ENCODE peak calls at places on chromosomes 7 and 10, in ten cellular contexts. E, X, N, G, R, K, C, T, F and Y are unnamed samples.

GRCh38 chr10:113319450-113319849 is 233.4 kb upstream of the HABP2 start:
- DNase-seq in T (no peak), F (no peak), E (no peak), C (no peak), K (no peak), N (no peak), R (no peak), X (no peak), G (no peak), Y (no peak)

GRCh38 chr7:156986378-156986777 is 24.1 kb downstream of the MNX1 start:
- DNase-seq in K (no peak), C (no peak), E (no peak), R (no peak), F (no peak), G (no peak), N (no peak), X (no peak), T (no peak), Y (no peak)

GRCh38 chr10:78045237-78045636 is 11.6 kb downstream of the RPS24 start:
- DNase-seq in F (no peak), N (no peak), R (no peak), T (no peak), K (no peak), X (no peak), E (no peak), C (no peak), G (no peak), Y (peak)

GRCh38 chr7:45578022-45578421 is 3.9 kb downstream of the ADCY1 start:
- DNase-seq in F (no peak), G (no peak), K (no peak), E (no peak), T (no peak), C (no peak), R (no peak), X (no peak), N (no peak), Y (no peak)

GRCh38 chr7:3787717-3788311 is 486.8 kb downstream of the SDK1 start:
- DNase-seq in F (no peak), E (peak), G (no peak), K (no peak), R (no peak), T (no peak), X (no peak), N (no peak), C (no peak), Y (no peak)

GRCh38 chr10:35353399-35353798 is 17.1 kb downstream of the CCNY start:
- DNase-seq in R (no peak), T (no peak), C (no peak), F (no peak), X (no peak), G (no peak), K (no peak), N (no peak), E (no peak), Y (no peak)

GRCh38 chr7:122770943-122771342 is 68.2 kb upstream of the RNF148 start:
- DNase-seq in E (no peak), R (no peak), N (no peak), K (no peak), C (no peak), T (no peak), F (no peak), X (no peak), G (no peak), Y (no peak)

GRCh38 chr7:150974468-150975391 is 3.4 kb downstream of the KCNH2 start:
- DNase-seq in F (peak), C (peak), G (no peak), E (no peak), N (no peak), R (no peak), X (no peak), T (peak), K (no peak), Y (peak)

GRCh38 chr7:85185355-85186082 is 1.3 kb downstream of the SEMA3D start:
- DNase-seq in E (peak), N (peak), K (peak), R (no peak), T (no peak), F (no peak), C (peak), G (peak), X (peak), Y (peak)

GRCh38 chr10:122087436-122087835 is 98.5 kb downstream of the TACC2 start:
- DNase-seq in R (no peak), C (no peak), N (no peak), G (no peak), X (no peak), K (no peak), E (no peak), F (no peak), T (no peak), Y (no peak)

GRCh38 chr7:111841596-111842209 is 279.4 kb upstream of the IMMP2L start:
- DNase-seq in X (peak), K (no peak), G (no peak), T (no peak), R (peak), N (no peak), E (no peak), C (no peak), F (no peak), Y (no peak)

GRCh38 chr7:151864081-151864480 is 12.8 kb downstream of the PRKAG2 start:
- DNase-seq in N (no peak), G (no peak), T (no peak), K (peak), E (no peak), C (no peak), F (no peak), R (no peak), X (no peak), Y (no peak)

GRCh38 chr7:56051053-56051338 is 248 bp downstream of the PSPH start:
- DNase-seq in T (no peak), G (no peak), K (no peak), C (no peak), F (no peak), E (no peak), X (no peak), N (no peak), R (no peak), Y (no peak)

GRCh38 chr7:43196379-43196778 is 83.9 kb downstream of the HECW1 start:
- DNase-seq in T (no peak), C (no peak), E (no peak), G (no peak), K (no peak), N (no peak), X (peak), R (no peak), F (no peak), Y (no peak)

GRCh38 chr10:131979821-131980270 is 1.9 kb downstream of the BNIP3 start:
- DNase-seq in F (no peak), E (peak), T (no peak), R (no peak), N (peak), K (peak), G (no peak), C (no peak), X (no peak), Y (no peak)

GRCh38 chr10:84317174-84317573 is 11.2 kb upstream of the CCSER2 start:
- DNase-seq in G (no peak), T (no peak), X (no peak), F (no peak), E (no peak), N (no peak), R (no peak), K (no peak), C (no peak), Y (peak)

GRCh38 chr10:43706166-43706565 is 57.5 kb upstream of the ZNF32 start:
- DNase-seq in F (no peak), R (no peak), T (no peak), G (no peak), C (no peak), N (no peak), E (no peak), X (no peak), K (no peak), Y (no peak)

GRCh38 chr10:103911021-103911459 is 6.9 kb downstream of the STN1 start:
- DNase-seq in X (no peak), R (no peak), G (no peak), C (peak), T (peak), K (no peak), E (no peak), N (no peak), F (peak), Y (peak)

GRCh38 chr10:69093933-69094332 is 6.0 kb downstream of the SRGN start:
- DNase-seq in N (peak), K (no peak), C (no peak), E (no peak), T (no peak), R (no peak), X (no peak), G (no peak), F (no peak), Y (no peak)

GRCh38 chr10:15419279-15419874 is 48.3 kb upstream of the FAM171A1 start:
- DNase-seq in N (peak), K (no peak), C (peak), F (no peak), G (peak), E (peak), T (no peak), R (no peak), X (peak), Y (no peak)

GRCh38 chr10:130986828-130987227 is 324.7 kb downstream of the TCERG1L start:
- DNase-seq in F (no peak), X (no peak), N (no peak), R (no peak), E (no peak), G (no peak), T (no peak), C (no peak), K (no peak), Y (no peak)

GRCh38 chr10:90856964-90857634 is 740 bp downstream of the HTR7 start:
- DNase-seq in K (peak), X (no peak), C (no peak), G (no peak), R (no peak), N (peak), E (no peak), T (no peak), F (peak), Y (peak)

GRCh38 chr10:119235381-119235780 is 28.0 kb downstream of the GRK5 start:
- DNase-seq in C (no peak), K (no peak), G (no peak), R (no peak), X (no peak), F (no peak), N (peak), T (no peak), E (no peak), Y (no peak)

GRCh38 chr7:82247814-82248433 is 195.7 kb downstream of the CACNA2D1 start:
- DNase-seq in R (no peak), N (peak), T (no peak), X (no peak), E (no peak), G (no peak), F (no peak), C (no peak), K (no peak), Y (no peak)

GRCh38 chr10:101217450-101218281 is 11.6 kb downstream of the LBX1 start:
- DNase-seq in N (peak), E (no peak), T (no peak), R (no peak), C (no peak), G (peak), X (no peak), K (peak), F (no peak), Y (no peak)

GRCh38 chr10:97117372-97117771 is 68.4 kb downstream of the SLIT1 start:
- DNase-seq in C (no peak), G (no peak), X (no peak), E (no peak), T (no peak), F (no peak), K (no peak), R (no peak), N (peak), Y (no peak)

GRCh38 chr10:61750943-61751471 is 88.3 kb downstream of the CABCOCO1 start:
- DNase-seq in C (peak), K (peak), X (peak), E (peak), T (peak), G (peak), N (peak), F (peak), R (no peak), Y (peak)

DNA sequence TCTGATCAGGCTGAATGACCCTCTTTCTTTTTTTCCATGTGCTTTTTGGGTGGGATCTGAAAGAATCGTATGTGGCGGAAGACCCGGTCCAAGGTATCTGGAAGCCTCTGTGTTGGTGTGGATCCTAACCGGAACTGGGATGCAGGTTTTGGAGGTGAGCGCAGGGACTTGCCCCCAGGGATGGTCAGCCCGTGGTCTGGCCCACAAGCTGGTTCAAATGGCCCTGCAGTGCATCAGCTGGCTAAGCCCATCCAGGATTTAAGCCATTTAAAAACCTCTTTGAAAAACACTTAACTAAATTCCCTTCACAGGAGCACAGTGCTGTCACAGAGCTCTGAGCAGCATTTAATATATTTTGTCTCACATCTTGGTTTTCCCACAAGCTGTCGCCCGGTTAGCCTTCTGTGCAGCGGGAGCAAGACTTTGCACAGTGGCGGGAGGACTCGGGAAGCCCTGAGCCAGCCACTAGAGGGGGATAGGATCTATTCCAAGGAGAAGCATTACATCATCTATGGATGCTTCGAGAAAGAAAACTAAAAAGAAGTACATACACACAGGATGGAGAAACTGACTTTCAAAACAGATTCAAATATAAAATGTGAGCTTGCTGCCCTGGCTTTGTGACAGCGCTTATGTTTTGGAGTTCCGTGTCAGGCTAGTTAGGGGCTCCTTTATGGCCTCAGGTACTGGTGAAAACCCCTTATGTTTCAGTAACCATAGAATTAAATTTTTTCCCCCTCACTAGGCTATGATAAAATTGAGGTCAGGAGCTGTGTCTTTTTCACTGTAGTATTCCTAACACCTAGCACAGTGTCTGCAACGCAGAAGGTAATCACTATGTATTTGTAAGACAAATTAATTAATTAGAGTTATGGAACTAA is 11.3 kb downstream of the CPA2 start:
- DNase-seq in K (peak), G (peak), R (no peak), C (no peak), T (no peak), X (peak), N (peak), F (no peak), E (peak), Y (no peak)
- TF ChIP-seq CTCF in K (peak), G (peak), R (peak), C (no peak), T (no peak), X (peak), N (peak), F (no peak), E (peak), Y (no peak)

DNA sequence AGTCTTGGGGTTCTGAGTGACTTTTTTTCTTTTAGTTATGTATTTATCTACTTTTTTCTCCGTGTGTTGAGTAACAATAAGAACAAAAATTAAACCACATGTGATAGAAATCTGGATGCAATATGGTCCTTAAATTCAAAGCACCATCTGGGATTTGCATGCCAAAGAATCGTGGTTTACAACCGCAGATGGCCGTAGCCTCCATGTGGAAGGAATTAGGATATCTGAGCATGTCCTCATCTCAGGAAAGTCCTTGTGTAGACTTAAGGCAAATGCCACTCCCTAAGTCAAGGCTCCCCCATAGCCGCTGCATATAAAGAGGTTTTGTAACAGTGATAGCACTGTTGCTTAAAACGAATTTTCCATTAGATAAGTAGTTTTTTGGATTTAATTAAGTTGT is 304.0 kb downstream of the ZEB1 start:
- DNase-seq in X (peak), E (no peak), T (no peak), G (no peak), C (no peak), N (peak), R (no peak), K (no peak), F (no peak), Y (no peak)
- TF ChIP-seq CTCF in X (peak), E (peak), T (no peak), G (no peak), C (no peak), N (peak), R (peak), K (no peak), F (no peak), Y (no peak)

DNA sequence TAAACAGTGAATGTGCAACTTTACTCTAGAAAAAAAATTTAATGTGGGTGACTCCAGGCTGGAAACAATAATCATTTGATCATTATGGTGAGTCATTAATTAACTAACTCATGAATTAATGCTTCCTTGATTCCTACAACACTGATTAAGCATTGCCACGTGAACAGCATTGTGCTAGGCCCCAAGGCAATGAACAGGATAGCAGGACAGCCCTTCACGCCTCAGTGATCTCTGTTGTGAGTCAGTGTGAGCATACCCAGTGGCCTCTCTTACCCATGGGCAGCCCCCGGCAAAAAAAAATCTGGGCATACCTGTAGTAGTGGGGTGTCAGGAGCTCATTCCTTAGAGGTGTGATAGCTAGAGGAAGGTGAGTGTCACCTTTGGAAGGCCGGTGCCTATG is 76.0 kb downstream of the DENND2A start:
- DNase-seq in K (no peak), X (no peak), E (no peak), N (no peak), C (no peak), T (no peak), G (no peak), R (no peak), F (no peak), Y (no peak)
- TF ChIP-seq CTCF in K (no peak), X (no peak), E (no peak), N (no peak), C (no peak), T (no peak), G (no peak), R (no peak), F (no peak), Y (no peak)

GRCh38 chr10:6115824-6116350 is 27.1 kb downstream of the RBM17 start:
- DNase-seq in F (no peak), K (no peak), G (no peak), T (no peak), N (no peak), E (no peak), R (no peak), C (no peak), X (no peak), Y (no peak)

GRCh38 chr10:6115411-6115800 is 26.6 kb downstream of the RBM17 start:
- DNase-seq in K (no peak), E (no peak), C (no peak), X (peak), R (no peak), N (no peak), F (no peak), G (no peak), T (no peak), Y (no peak)

GRCh38 chr10:6114299-6114698 is 25.5 kb downstream of the RBM17 start:
- DNase-seq in T (no peak), X (no peak), K (no peak), F (no peak), R (no peak), E (no peak), G (no peak), N (no peak), C (no peak), Y (no peak)

GRCh38 chr10:6116806-6117205 is 28.0 kb downstream of the RBM17 start:
- DNase-seq in X (no peak), E (no peak), G (no peak), T (no peak), K (no peak), R (no peak), F (no peak), C (no peak), N (no peak), Y (no peak)

GRCh38 chr10:6114758-6115410 is 26.1 kb downstream of the RBM17 start:
- DNase-seq in F (no peak), K (no peak), E (peak), G (no peak), R (no peak), C (no peak), N (peak), X (peak), T (no peak), Y (no peak)
- TF ChIP-seq CTCF in F (no peak), K (no peak), E (no peak), G (no peak), R (no peak), C (no peak), N (no peak), X (no peak), T (no peak), Y (no peak)

GRCh38 chr10:71397340-71398212 is 856 bp downstream of the CDH23 start:
- DNase-seq in E (no peak), G (no peak), C (peak), N (no peak), F (no peak), K (peak), T (no peak), R (no peak), X (no peak), Y (no peak)
- TF ChIP-seq CTCF in E (no peak), G (no peak), C (no peak), N (no peak), F (no peak), K (no peak), T (no peak), R (no peak), X (no peak), Y (no peak)

DNA sequence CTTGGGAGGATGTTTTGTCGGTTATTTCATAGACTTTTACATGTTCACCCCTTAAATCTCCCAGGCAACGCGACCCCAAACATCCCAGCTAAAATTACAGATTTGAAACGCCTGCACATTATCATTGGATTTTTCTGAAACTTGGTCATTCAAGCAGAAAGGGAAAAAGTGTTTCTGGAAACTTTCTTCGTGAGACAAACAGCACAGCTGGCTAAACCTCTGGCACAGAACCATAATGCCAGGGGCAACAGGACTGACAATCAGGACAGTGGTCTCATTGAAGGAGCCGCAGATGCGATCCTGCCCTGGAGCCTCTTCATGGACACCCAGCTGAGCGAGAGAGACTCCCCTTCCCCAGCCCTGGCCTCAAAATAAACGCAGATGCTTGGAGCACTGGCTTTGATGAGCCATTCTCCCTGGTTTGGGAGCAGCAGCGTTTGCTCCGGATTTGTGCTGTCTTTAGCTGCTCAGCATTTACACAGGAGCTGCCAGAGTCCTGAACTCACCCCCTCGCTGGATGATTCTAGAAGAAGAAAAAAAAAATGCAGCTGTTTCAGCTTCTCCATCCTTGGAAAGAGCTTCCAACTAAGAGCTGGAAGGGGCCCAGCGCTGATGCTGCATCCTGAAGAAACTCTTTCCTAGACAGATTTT is 30.0 kb downstream of the AFAP1L2 start:
- DNase-seq in E (peak), K (no peak), C (no peak), T (no peak), N (peak), R (no peak), X (no peak), G (peak), F (no peak), Y (no peak)
- TF ChIP-seq CTCF in E (no peak), K (no peak), C (no peak), T (no peak), N (no peak), R (no peak), X (no peak), G (no peak), F (no peak), Y (no peak)